ENCODE peak calls at places on chromosomes 2 and 18, in ten cellular contexts. E is H54; Z is mesenteric fat pad; T is GM12891; V is effector CD4-positive, alpha-beta T cell; N is spleen; F is PC-9; J is AG08396; P is Caco-2; M is adipocyte. O is an unnamed sample.
A peak's percentile ranks its signal among the peaks of the same experiment; 100 is the strongest.

GRCh38 chr18:73980289-73980979 is 167.2 kb downstream of the FBXO15 start:
- DNase-seq in E (no peak), Z (no peak), T (no peak), V (no peak), N (no peak), F (peak; percentile 45), J (no peak), P (peak; percentile 29), M (peak; percentile 5), O (peak; percentile 15)

GRCh38 chr2:43414033-43414432 is 181.8 kb downstream of the THADA start:
- DNase-seq in E (no peak), Z (no peak), T (no peak), V (no peak), N (no peak), F (no peak), J (no peak), P (no peak), M (no peak), O (no peak)

GRCh38 chr2:174711206-174711605 is 53.1 kb downstream of the CHRNA1 start:
- DNase-seq in E (no peak), Z (no peak), T (no peak), V (no peak), N (no peak), F (no peak), J (peak; percentile 66), P (no peak), M (no peak), O (peak; percentile 35)

GRCh38 chr18:30486856-30487255 is 555.7 kb downstream of the DSC3 start:
- DNase-seq in E (no peak), Z (no peak), T (no peak), V (no peak), N (no peak), F (no peak), J (peak; percentile 1), P (no peak), M (peak; percentile 4), O (no peak)

GRCh38 chr2:26442707-26443106 is 35.2 kb downstream of the OTOF start:
- DNase-seq in E (no peak), Z (peak; percentile 11), T (no peak), V (no peak), N (no peak), F (no peak), J (no peak), P (no peak), M (no peak), O (no peak)

GRCh38 chr2:88838165-88838635 is 146.7 kb downstream of the RPIA start:
- DNase-seq in E (no peak), Z (no peak), T (no peak), V (no peak), N (peak; percentile 80), F (no peak), J (no peak), P (no peak), M (no peak), O (no peak)

GRCh38 chr18:72458256-72458655 is 85.9 kb downstream of the CBLN2 start:
- DNase-seq in E (no peak), Z (no peak), T (no peak), V (no peak), N (no peak), F (no peak), J (no peak), P (no peak), M (peak; percentile 10), O (peak; percentile 1)

GRCh38 chr2:150292192-150292591 is 195.3 kb downstream of the RND3 start:
- DNase-seq in E (no peak), Z (no peak), T (no peak), V (no peak), N (no peak), F (no peak), J (no peak), P (no peak), M (no peak), O (no peak)

GRCh38 chr2:235162544-235163197 is 210.9 kb downstream of the SH3BP4 start:
- DNase-seq in E (no peak), Z (no peak), T (no peak), V (no peak), N (no peak), F (peak; percentile 7), J (no peak), P (no peak), M (no peak), O (peak; percentile 70)

GRCh38 chr2:239222346-239223028 is 178.3 kb downstream of the HDAC4 start:
- DNase-seq in E (no peak), Z (no peak), T (no peak), V (no peak), N (no peak), F (no peak), J (no peak), P (no peak), M (peak; percentile 88), O (peak; percentile 71)

GRCh38 chr2:2286592-2286991 is 44.5 kb downstream of the MYT1L start:
- DNase-seq in E (no peak), Z (no peak), T (no peak), V (no peak), N (no peak), F (no peak), J (no peak), P (no peak), M (no peak), O (no peak)

GRCh38 chr2:62152000-62152399 is 43.9 kb upstream of the B3GNT2 start:
- DNase-seq in E (peak; percentile 38), Z (no peak), T (no peak), V (no peak), N (no peak), F (peak; percentile 36), J (no peak), P (no peak), M (no peak), O (peak; percentile 67)

GRCh38 chr2:118221952-118222594 is 133.8 kb downstream of the INSIG2 start:
- DNase-seq in E (peak; percentile 56), Z (no peak), T (no peak), V (peak; percentile 28), N (no peak), F (peak; percentile 49), J (peak; percentile 73), P (peak; percentile 63), M (peak; percentile 89), O (peak; percentile 73)

GRCh38 chr18:28041366-28041765 is 135.6 kb downstream of the CDH2 start:
- DNase-seq in E (no peak), Z (no peak), T (no peak), V (no peak), N (no peak), F (no peak), J (no peak), P (no peak), M (peak; percentile 83), O (peak; percentile 61)

GRCh38 chr2:216665240-216665639 is 30.1 kb downstream of the IGFBP5 start:
- DNase-seq in E (no peak), Z (no peak), T (no peak), V (no peak), N (no peak), F (peak; percentile 81), J (no peak), P (no peak), M (no peak), O (no peak)

GRCh38 chr2:238947920-238948710 is 100.2 kb downstream of the TWIST2 start:
- DNase-seq in E (peak; percentile 87), Z (peak; percentile 78), T (no peak), V (no peak), N (peak; percentile 60), F (peak; percentile 80), J (peak; percentile 88), P (no peak), M (peak; percentile 43), O (peak; percentile 95)

GRCh38 chr18:56035546-56035945 is 447.6 kb upstream of the TCF4 start:
- DNase-seq in E (no peak), Z (no peak), T (no peak), V (no peak), N (no peak), F (no peak), J (no peak), P (no peak), M (no peak), O (peak; percentile 18)

GRCh38 chr2:152606081-152606480 is 111.2 kb downstream of the PRPF40A start:
- DNase-seq in E (no peak), Z (no peak), T (no peak), V (no peak), N (no peak), F (no peak), J (no peak), P (no peak), M (peak; percentile 35), O (no peak)

GRCh38 chr2:127343277-127343676 is 44.5 kb downstream of the MAP3K2 start:
- DNase-seq in E (no peak), Z (no peak), T (no peak), V (no peak), N (no peak), F (no peak), J (no peak), P (no peak), M (no peak), O (no peak)

GRCh38 chr18:33540392-33540791 is 37.6 kb upstream of the ASXL3 start:
- DNase-seq in E (no peak), Z (no peak), T (no peak), V (no peak), N (no peak), F (no peak), J (no peak), P (no peak), M (no peak), O (no peak)

GRCh38 chr2:199455533-199456382 is 2.0 kb downstream of the SATB2 start:
- DNase-seq in E (no peak), Z (no peak), T (peak; percentile 5), V (no peak), N (peak; percentile 79), F (peak; percentile 57), J (no peak), P (peak; percentile 62), M (peak; percentile 77), O (peak; percentile 40)

GRCh38 chr18:75407468-75408437 is 19.8 kb downstream of the SMIM21 start:
- DNase-seq in E (no peak), Z (no peak), T (no peak), V (no peak), N (no peak), F (no peak), J (no peak), P (no peak), M (peak; percentile 64), O (peak; percentile 50)

GRCh38 chr2:173159794-173160463 is 84.3 kb downstream of the MAP3K20 start:
- DNase-seq in E (peak; percentile 55), Z (no peak), T (no peak), V (no peak), N (peak; percentile 82), F (peak; percentile 87), J (peak; percentile 79), P (peak; percentile 72), M (peak; percentile 98), O (peak; percentile 98)